ENCODE peak calls at places on chromosomes 4 and X, in ten cellular contexts. Y, F, D, Q, T, G, B, I, K and C are unnamed samples. For H3K36me3, the result is how much of the 10 kb centered on the place peaks cover.

GRCh38 chr4:158255727-158256324 is 45.5 kb downstream of the TMEM144 start:
- DNase-seq in D (peak), Y (no peak), I (no peak), Q (peak), F (no peak), B (no peak), T (peak), G (no peak), K (no peak), C (no peak)

GRCh38 chrX:136199365-136199764 is 51.8 kb downstream of the MAP7D3 start:
- DNase-seq in F (no peak), T (no peak), I (no peak), K (no peak), B (no peak), D (no peak), G (no peak), Q (peak), Y (no peak), C (no peak)

GRCh38 chrX:118459494-118459893 is 36.1 kb upstream of the DOCK11 start:
- DNase-seq in T (peak), Y (no peak), Q (peak), G (peak), F (no peak), D (peak), K (no peak), B (no peak), I (no peak), C (no peak)

GRCh38 chr4:186300659-186301377 is 34.8 kb downstream of the F11 start:
- DNase-seq in Y (no peak), Q (no peak), T (no peak), F (no peak), B (no peak), I (no peak), G (no peak), D (no peak), K (no peak), C (no peak)

GRCh38 chr4:99824070-99824599 is 7.5 kb downstream of the DAPP1 start:
- DNase-seq in D (no peak), I (no peak), B (no peak), K (no peak), F (no peak), Q (no peak), G (no peak), T (no peak), Y (no peak), C (no peak)

GRCh38 chrX:16671005-16671404 is 21.0 kb downstream of the S100G start:
- DNase-seq in F (no peak), Y (no peak), G (no peak), T (peak), Q (peak), B (no peak), D (peak), I (no peak), K (no peak), C (no peak)

GRCh38 chrX:150575415-150575814 is 7.0 kb downstream of the MTM1 start:
- DNase-seq in D (no peak), K (no peak), T (no peak), Y (no peak), I (no peak), F (no peak), Q (peak), G (peak), B (no peak), C (no peak)

GRCh38 chr4:48228887-48229462 is 40.7 kb downstream of the TEC start:
- DNase-seq in Y (no peak), I (no peak), K (no peak), F (no peak), D (no peak), G (peak), Q (no peak), T (no peak), B (no peak), C (no peak)

GRCh38 chrX:23554304-23554703 is 113.0 kb upstream of the PRDX4 start:
- DNase-seq in K (no peak), Y (no peak), G (peak), Q (peak), I (no peak), D (peak), F (no peak), B (no peak), T (peak), C (no peak)

GRCh38 chr4:8329859-8330761 is 60.6 kb downstream of the HTRA3 start:
- DNase-seq in F (peak), Y (peak), K (peak), D (no peak), I (no peak), T (no peak), G (no peak), B (peak), Q (no peak), C (no peak)

GRCh38 chrX:16853537-16853936 is 16.6 kb downstream of the RBBP7 start:
- DNase-seq in I (no peak), D (no peak), B (no peak), Y (no peak), G (no peak), K (no peak), Q (no peak), F (no peak), T (no peak), C (no peak)

GRCh38 chrX:11664211-11664888 is 1.4 kb downstream of the ARHGAP6 start:
- DNase-seq in Q (peak), G (no peak), D (peak), Y (peak), K (no peak), I (no peak), F (no peak), B (peak), T (peak), C (no peak)

GRCh38 chrX:11893933-11894710 is 136.1 kb downstream of the MSL3 start:
- DNase-seq in K (no peak), F (no peak), I (no peak), G (no peak), D (no peak), Q (peak), Y (no peak), B (no peak), T (no peak), C (no peak)

GRCh38 chr4:48639816-48640215 is 140.3 kb downstream of the FRYL start:
- DNase-seq in Q (no peak), Y (no peak), G (no peak), D (no peak), I (no peak), F (no peak), B (no peak), T (no peak), K (no peak), C (no peak)

GRCh38 chr4:162865102-162865501 is 301.6 kb downstream of the NAF1 start:
- DNase-seq in K (peak), I (no peak), B (no peak), Q (no peak), F (no peak), T (no peak), D (no peak), Y (no peak), G (no peak), C (no peak)

GRCh38 chrX:15410430-15410829 is 26.2 kb upstream of the VEGFD start:
- DNase-seq in B (no peak), T (no peak), Y (no peak), D (no peak), F (no peak), K (no peak), I (no peak), G (no peak), Q (no peak), C (no peak)

GRCh38 chr4:154658680-154659402 is 46.4 kb upstream of the FGG start:
- DNase-seq in T (no peak), I (no peak), Q (no peak), B (no peak), Y (no peak), G (no peak), F (no peak), K (no peak), D (no peak), C (no peak)

GRCh38 chr4:29805871-29806480 is 914.2 kb upstream of the PCDH7 start:
- DNase-seq in F (no peak), D (no peak), G (no peak), B (no peak), T (no peak), K (no peak), I (no peak), Y (no peak), Q (no peak), C (no peak)

GRCh38 chr4:78644744-78645330 is 93.3 kb downstream of the ANXA3 start:
- DNase-seq in I (peak), F (no peak), B (peak), K (peak), T (peak), D (peak), Y (no peak), G (peak), Q (peak), C (no peak)

GRCh38 chr4:158193171-158193749 is 17.0 kb upstream of the TMEM144 start:
- DNase-seq in I (no peak), G (no peak), D (peak), F (no peak), T (peak), B (no peak), K (no peak), Q (peak), Y (no peak), C (no peak)

GRCh38 chrX:132086717-132087116 is 41.1 kb downstream of the FRMD7 start:
- DNase-seq in F (no peak), Q (peak), B (no peak), G (peak), K (no peak), T (no peak), D (no peak), Y (no peak), I (no peak), C (no peak)

GRCh38 chrX:147635186-147635585 is 276.5 kb upstream of the FMR1 start:
- DNase-seq in T (no peak), Y (no peak), G (no peak), F (no peak), Q (no peak), K (no peak), D (no peak), B (no peak), I (no peak), C (no peak)

GRCh38 chrX:24498975-24499374 is 33.9 kb downstream of the PDK3 start:
- DNase-seq in T (no peak), B (no peak), D (peak), Q (no peak), F (no peak), G (peak), Y (no peak), K (no peak), I (no peak), C (no peak)

GRCh38 chr4:159097785-159098184 is 5.1 kb upstream of the RAPGEF2 start:
- DNase-seq in K (no peak), Y (no peak), T (no peak), D (no peak), G (peak), I (no peak), Q (no peak), B (no peak), F (no peak), C (no peak)

DNA sequence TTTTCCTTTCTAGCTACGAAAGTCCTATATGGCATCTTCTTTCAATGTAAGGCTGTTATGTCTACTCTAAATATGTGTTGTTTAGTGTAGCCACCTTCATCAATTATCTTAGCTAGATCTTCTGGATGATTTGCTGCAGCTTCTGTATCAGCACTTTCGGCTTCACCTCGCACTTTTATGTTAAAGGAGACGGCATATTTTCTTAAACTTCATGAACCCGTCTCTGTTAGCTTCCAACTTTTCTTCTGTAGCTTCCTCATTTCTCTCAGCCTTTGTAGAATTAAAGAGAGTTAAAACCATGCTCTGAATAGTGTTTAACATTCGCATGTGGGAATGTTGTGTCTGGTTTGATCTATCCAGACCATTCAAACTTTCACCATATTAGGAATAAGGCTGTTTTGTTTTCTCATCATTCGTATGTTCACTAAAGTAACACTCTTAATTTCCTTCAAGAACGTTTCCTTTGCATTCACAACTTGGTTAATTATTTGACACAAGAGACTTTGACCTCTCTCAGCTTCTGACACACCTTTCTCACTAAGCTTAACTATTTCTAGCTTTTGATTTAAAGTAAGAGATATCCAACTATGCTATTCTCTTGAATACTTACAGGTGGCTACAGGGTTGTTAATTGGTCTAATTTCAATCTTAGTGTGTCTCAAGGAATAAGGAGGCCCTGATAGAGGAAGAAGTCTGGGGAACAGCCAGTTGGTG is 476.8 kb downstream of the GABRG1 start:
- DNase-seq in Q (no peak), F (no peak), T (no peak), K (no peak), G (no peak), B (no peak), Y (no peak), I (no peak), D (no peak), C (no peak)
- H3K4me3 ChIP-seq in Q (no peak), F (no peak), T (no peak), K (no peak), G (no peak), B (no peak), Y (no peak), I (no peak), D (no peak), C (no peak)

GRCh38 chr4:53656421-53656981 is 65.2 kb upstream of the LNX1 start:
- DNase-seq in B (no peak), D (no peak), F (no peak), Q (peak), K (no peak), Y (no peak), I (no peak), G (no peak), T (no peak), C (peak)
- TF ChIP-seq CTCF in B (peak), D (peak), F (peak), Q (peak), K (no peak), Y (peak), I (no peak), G (no peak), T (peak), C (peak)

DNA sequence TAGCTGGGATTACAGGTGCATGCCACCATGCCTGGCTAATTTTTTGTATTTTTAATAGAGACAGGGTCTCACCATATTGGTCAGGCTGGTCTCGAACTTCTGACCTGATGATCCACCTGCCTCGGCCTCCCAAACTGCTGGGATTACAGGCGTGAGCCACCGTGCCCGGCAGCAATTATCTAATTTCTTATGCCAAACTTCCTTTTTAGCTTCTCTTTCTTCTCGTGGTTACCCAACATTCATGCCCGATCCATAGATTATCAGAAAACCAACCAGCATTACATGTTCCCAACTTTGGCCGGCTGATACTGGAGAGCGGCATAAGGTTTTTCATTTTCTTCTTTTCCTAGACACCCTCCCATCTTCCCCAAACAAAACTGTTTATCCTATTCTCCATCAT is 8.8 kb downstream of the SLC7A11 start:
- DNase-seq in F (no peak), K (no peak), Q (no peak), T (no peak), Y (no peak), B (no peak), G (no peak), D (no peak), I (no peak), C (no peak)
- H3K36me3 ChIP-seq in F (under half), K (under half), Q (under half), T (under half), Y (under half), B (under half), G (half or more), D (under half), I (under half), C (under half)

DNA sequence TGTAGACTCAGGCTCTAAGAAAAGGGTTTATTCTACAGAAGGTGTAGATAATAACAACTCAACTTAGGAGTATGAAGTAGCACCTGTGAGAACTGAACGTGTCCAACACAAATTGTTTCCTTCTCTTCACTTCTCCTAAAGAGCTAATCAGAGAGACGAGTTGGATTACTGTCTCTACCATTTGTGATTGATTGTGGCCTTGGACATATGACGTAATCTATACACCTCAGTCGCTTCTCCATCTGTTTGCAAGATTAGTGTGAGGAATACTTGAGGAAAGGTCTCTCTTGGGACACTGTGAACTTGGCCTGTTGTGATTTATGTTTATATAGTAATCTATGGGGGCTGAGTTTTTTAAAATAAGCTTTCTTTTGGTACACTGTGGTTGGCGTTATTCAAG is 182.0 kb downstream of the ZNF330 start:
- DNase-seq in Q (no peak), D (no peak), T (no peak), Y (no peak), G (no peak), K (peak), I (no peak), B (no peak), F (no peak), C (no peak)
- H3K4me3 ChIP-seq in Q (no peak), D (no peak), T (no peak), Y (no peak), G (no peak), K (no peak), I (no peak), B (no peak), F (no peak), C (no peak)

DNA sequence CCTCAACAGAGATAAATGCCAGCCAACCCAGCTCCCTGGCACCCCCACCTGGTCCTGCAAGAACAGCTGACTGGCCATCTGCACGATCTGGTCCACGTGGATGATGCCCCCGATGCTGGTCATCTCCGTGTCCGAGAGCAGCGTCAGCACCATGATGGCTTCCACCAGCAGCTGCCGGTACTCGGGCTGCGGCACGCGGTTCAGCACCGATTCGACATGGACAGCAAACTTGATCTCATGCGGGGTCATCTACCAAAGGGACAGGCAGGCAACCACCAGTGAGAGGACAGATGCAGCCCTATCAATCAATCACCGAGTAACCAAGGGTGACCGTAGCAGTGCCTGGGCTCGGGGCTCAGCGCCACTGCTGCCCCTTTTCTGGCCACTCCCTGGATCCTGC is 89.8 kb downstream of the PHKA2 start:
- DNase-seq in I (no peak), F (no peak), D (no peak), Q (no peak), G (no peak), T (no peak), B (no peak), K (no peak), Y (no peak), C (no peak)
- TF ChIP-seq CTCF in I (no peak), F (no peak), D (no peak), Q (no peak), G (no peak), T (no peak), B (no peak), K (peak), Y (no peak), C (no peak)

GRCh38 chrX:71550578-71550977 is 17.7 kb downstream of the OGT start:
- DNase-seq in T (no peak), G (no peak), I (no peak), F (no peak), D (no peak), B (no peak), K (no peak), Q (no peak), Y (no peak), C (no peak)
- H3K36me3 ChIP-seq in T (under half), G (under half), I (under half), F (half or more), D (under half), B (under half), K (under half), Q (under half), Y (under half), C (under half)

DNA sequence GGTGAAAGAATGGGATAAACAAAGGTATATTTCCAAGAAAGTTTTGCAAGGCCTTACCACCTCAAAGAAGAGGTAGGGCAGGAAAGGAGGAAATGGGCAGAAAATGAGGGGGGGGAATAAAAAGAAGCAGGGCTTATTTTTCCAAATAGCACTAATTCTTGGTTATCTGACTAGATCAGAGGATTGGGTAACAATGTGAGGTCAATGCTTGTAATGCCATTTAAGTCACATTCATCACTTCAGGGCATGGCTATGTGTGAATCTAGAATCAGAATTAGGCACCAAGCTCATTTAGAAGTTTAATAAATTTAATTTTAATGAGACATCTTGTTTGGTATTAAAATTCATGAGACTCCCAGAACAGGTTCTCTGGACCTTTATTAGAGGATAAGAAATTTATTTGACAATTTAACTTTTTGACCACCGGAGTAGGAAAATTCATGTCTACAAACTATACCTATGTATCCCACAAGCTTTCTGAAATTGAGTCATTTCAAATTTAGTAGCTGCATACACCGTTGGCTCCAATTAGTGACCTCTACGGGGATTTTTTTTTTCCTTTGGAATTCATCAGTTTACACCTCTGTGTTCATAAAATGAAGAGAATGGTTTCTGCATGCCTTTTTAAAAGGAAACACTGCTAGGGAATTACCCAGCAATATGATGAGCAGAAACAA is 1.3 kb upstream of the STS start:
- DNase-seq in K (no peak), B (no peak), G (peak), Q (no peak), F (no peak), T (no peak), Y (no peak), I (no peak), D (no peak), C (no peak)
- H3K4me3 ChIP-seq in K (no peak), B (no peak), G (peak), Q (no peak), F (no peak), T (no peak), Y (no peak), I (no peak), D (no peak), C (no peak)